ENCODE peak calls at places on chromosomes 5 and 9, in ten cellular contexts. D, X, J, Y, B, E, M, T, S and K are unnamed samples.

GRCh38 chr9:104240890-104241289 is 146.8 kb downstream of the SMC2 start:
- DNase-seq in D (no peak), X (no peak), J (no peak), Y (no peak), B (no peak), E (no peak), M (no peak), T (no peak), S (no peak), K (no peak)

GRCh38 chr9:1052119-1052907 is 2.2 kb downstream of the DMRT2 start:
- DNase-seq in D (no peak), X (no peak), J (no peak), Y (no peak), B (no peak), E (no peak), M (no peak), T (no peak), S (no peak), K (no peak)

GRCh38 chr5:153555420-153556114 is 65.1 kb downstream of the GRIA1 start:
- DNase-seq in D (no peak), X (no peak), J (no peak), Y (no peak), B (no peak), E (no peak), M (no peak), T (no peak), S (no peak), K (no peak)

GRCh38 chr5:52769061-52769460 is 18.7 kb upstream of the ITGA1 start:
- DNase-seq in D (no peak), X (no peak), J (no peak), Y (no peak), B (no peak), E (peak; percentile 50), M (no peak), T (no peak), S (no peak), K (no peak)

GRCh38 chr9:90078988-90079457 is 474.2 kb downstream of the GADD45G start:
- DNase-seq in D (no peak), X (no peak), J (no peak), Y (no peak), B (no peak), E (no peak), M (no peak), T (no peak), S (no peak), K (no peak)

GRCh38 chr9:77166193-77166592 is 11.1 kb upstream of the VPS13A start:
- DNase-seq in D (no peak), X (no peak), J (no peak), Y (no peak), B (no peak), E (no peak), M (no peak), T (no peak), S (no peak), K (no peak)

GRCh38 chr9:114799441-114799840 is 6.4 kb downstream of the TNFSF15 start:
- DNase-seq in D (no peak), X (no peak), J (no peak), Y (no peak), B (no peak), E (no peak), M (no peak), T (no peak), S (no peak), K (no peak)

GRCh38 chr5:139910901-139911300 is 115.3 kb downstream of the PSD2 start:
- DNase-seq in D (peak; percentile 38), X (no peak), J (no peak), Y (no peak), B (no peak), E (no peak), M (no peak), T (no peak), S (no peak), K (no peak)